ENCODE peak calls at places on chromosomes 6 and 20, in five cellular contexts. P, U, A, X and I are unnamed samples.
A peak's percentile ranks its signal among the peaks of the same experiment; 100 is the strongest.

GRCh38 chr20:47544240-47544639 is 42.6 kb downstream of the NCOA3 start:
- DNase-seq in A (no peak), P (no peak), X (no peak), U (peak; percentile 60), I (no peak)

GRCh38 chr6:106026748-106027147 is 59.4 kb upstream of the PRDM1 start:
- DNase-seq in P (no peak), A (no peak), U (no peak), X (no peak), I (no peak)

GRCh38 chr6:75144396-75144795 is 61.5 kb downstream of the COL12A1 start:
- DNase-seq in P (no peak), X (no peak), U (no peak), A (no peak), I (no peak)

GRCh38 chr6:148700713-148701392 is 46.0 kb upstream of the UST start:
- DNase-seq in U (peak; percentile 70), P (no peak), A (peak; percentile 52), X (peak; percentile 26), I (peak; percentile 63)

GRCh38 chr6:24397631-24398030 is 5.1 kb upstream of the MRS2 start:
- DNase-seq in U (no peak), P (no peak), A (no peak), X (no peak), I (no peak)

GRCh38 chr6:89596056-89596455 is 42.5 kb downstream of the LYRM2 start:
- DNase-seq in P (no peak), A (peak; percentile 72), X (no peak), U (no peak), I (peak; percentile 70)

GRCh38 chr20:57069442-57069841 is 197.0 kb downstream of the BMP7 start:
- DNase-seq in P (no peak), U (no peak), A (no peak), X (no peak), I (no peak)

GRCh38 chr6:50236164-50236563 is 186.4 kb upstream of the DEFB112 start:
- DNase-seq in P (no peak), U (no peak), X (no peak), A (no peak), I (no peak)

GRCh38 chr20:9015984-9016324 is 52.9 kb upstream of the PLCB4 start:
- DNase-seq in U (peak; percentile 46), X (no peak), A (no peak), P (no peak), I (no peak)

GRCh38 chr6:168247456-168248147 is 72.0 kb downstream of the DACT2 start:
- DNase-seq in U (no peak), X (peak; percentile 82), A (no peak), P (peak; percentile 45), I (no peak)

GRCh38 chr6:116255246-116255800 is 1.4 kb upstream of the TSPYL4 start:
- DNase-seq in P (no peak), A (no peak), X (no peak), U (peak; percentile 32), I (no peak)

GRCh38 chr20:9075264-9076095 is 6.6 kb downstream of the PLCB4 start:
- DNase-seq in P (no peak), A (no peak), U (no peak), X (no peak), I (no peak)

GRCh38 chr6:156948807-156949206 is 171.6 kb downstream of the ARID1B start:
- DNase-seq in P (no peak), U (peak; percentile 44), A (no peak), X (no peak), I (no peak)

GRCh38 chr6:137413482-137413881 is 80.7 kb downstream of the OLIG3 start:
- DNase-seq in P (no peak), A (no peak), X (no peak), U (no peak), I (no peak)

GRCh38 chr20:35598899-35599775 is 16.5 kb upstream of the SPAG4 start:
- DNase-seq in P (no peak), U (no peak), A (no peak), X (no peak), I (peak; percentile 11)

GRCh38 chr6:138161434-138162103 is at the start of gene ARFGEF3:
- DNase-seq in X (peak; percentile 77), P (no peak), A (peak; percentile 60), U (peak; percentile 71), I (peak; percentile 79)

GRCh38 chr20:56422131-56422823 is 10.2 kb downstream of the CASS4 start:
- DNase-seq in X (no peak), P (no peak), A (no peak), U (peak; percentile 63), I (no peak)

GRCh38 chr6:41505084-41506049 is 40.8 kb upstream of the FOXP4 start:
- DNase-seq in X (peak; percentile 58), U (peak; percentile 88), A (peak; percentile 78), P (no peak), I (peak; percentile 88)

GRCh38 chr6:148538251-148539190 is 195.9 kb downstream of the SASH1 start:
- DNase-seq in P (no peak), U (no peak), X (no peak), A (no peak), I (no peak)

GRCh38 chr20:61487346-61488022 is 235.4 kb downstream of the CDH4 start:
- DNase-seq in P (no peak), A (no peak), X (no peak), U (no peak), I (no peak)

GRCh38 chr6:129493396-129493902 is 216.5 kb downstream of the ARHGAP18 start:
- DNase-seq in P (no peak), X (no peak), U (peak; percentile 55), A (no peak), I (no peak)